ENCODE peak calls at places on chromosome X, in four cellular contexts. F is Peyer's patch, Z is HFFc6, K is astrocyte of the spinal cord. A is an unnamed sample.

GRCh38 chrX:47662144-47662657 is 3.2 kb upstream of the UXT start:
- DNase-seq in K (peak), Z (peak), F (no peak), A (no peak)

GRCh38 chrX:14029039-14029424 is 660 bp downstream of the GEMIN8 start:
- DNase-seq in K (no peak), Z (no peak), F (no peak), A (no peak)

GRCh38 chrX:28586291-28586690 is 955 bp upstream of the IL1RAPL1 start:
- DNase-seq in F (no peak), K (peak), Z (no peak), A (no peak)

GRCh38 chrX:40952855-40953254 is 132.4 kb upstream of the USP9X start:
- DNase-seq in F (no peak), Z (no peak), K (peak), A (no peak)

GRCh38 chrX:155896512-155896911 is 15.4 kb downstream of the VAMP7 start:
- DNase-seq in K (no peak), Z (no peak), F (no peak), A (no peak)

GRCh38 chrX:136130931-136131843 is 16.1 kb upstream of the FHL1 start:
- DNase-seq in K (peak), F (no peak), Z (peak), A (no peak)

GRCh38 chrX:11446951-11447350 is 153.7 kb downstream of the AMELX start:
- DNase-seq in Z (no peak), K (no peak), F (no peak), A (no peak)

GRCh38 chrX:1463581-1464281 is 11.0 kb upstream of the ASMTL start:
- DNase-seq in K (no peak), Z (no peak), F (no peak), A (no peak)

GRCh38 chrX:134679226-134679625 is 21.0 kb upstream of the PLAC1 start:
- DNase-seq in F (no peak), K (peak), Z (no peak), A (no peak)

GRCh38 chrX:20595928-20596550 is 329.3 kb upstream of the RPS6KA3 start:
- DNase-seq in K (no peak), Z (no peak), F (no peak), A (no peak)

GRCh38 chrX:48695925-48696300 is 621 bp upstream of the SUV39H1 start:
- DNase-seq in Z (no peak), F (no peak), K (no peak), A (no peak)

GRCh38 chrX:68681443-68681941 is 34.0 kb downstream of the STARD8 start:
- DNase-seq in K (peak), Z (peak), F (no peak), A (no peak)

GRCh38 chrX:68504237-68504636 is 5.4 kb downstream of the YIPF6 start:
- DNase-seq in F (no peak), K (peak), Z (peak), A (no peak)

GRCh38 chrX:12999422-12999821 is 24.5 kb downstream of the TMSB4X start:
- DNase-seq in F (no peak), Z (no peak), K (no peak), A (no peak)

GRCh38 chrX:30301977-30302376 is 7.2 kb downstream of the NR0B1 start:
- DNase-seq in K (peak), F (no peak), Z (no peak), A (no peak)

GRCh38 chrX:20177093-20177492 is 35.5 kb upstream of the EIF1AX start:
- DNase-seq in Z (no peak), K (no peak), F (no peak), A (no peak)

DNA sequence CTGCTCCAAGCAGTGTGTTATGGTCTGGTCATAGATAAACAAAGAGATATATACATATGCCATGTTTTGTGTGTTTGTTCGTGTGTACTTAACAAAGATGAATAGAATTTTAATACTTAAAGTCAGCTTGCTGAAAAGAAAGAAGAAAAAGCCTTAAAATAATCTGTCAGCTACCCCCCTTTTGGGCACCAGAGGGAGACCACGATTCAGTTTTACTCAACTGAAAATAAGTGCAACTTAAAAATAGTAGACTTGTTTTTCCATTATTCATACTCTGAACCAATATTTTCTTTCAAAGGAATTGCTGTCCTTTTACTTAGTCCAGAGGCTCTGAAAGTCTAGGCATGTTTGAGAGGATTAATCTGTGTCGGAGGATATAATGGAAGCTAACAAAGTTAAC is 181.7 kb upstream of the AGTR2 start:
- DNase-seq in K (no peak), Z (no peak), F (no peak), A (no peak)
- TF ChIP-seq CTCF in K (peak), Z (no peak), F (no peak), A (no peak)

GRCh38 chrX:118675966-118676349 is 51.4 kb upstream of the IL13RA1 start:
- DNase-seq in K (no peak), F (no peak), Z (no peak), A (no peak)
- TF ChIP-seq CTCF in K (no peak), F (no peak), Z (no peak), A (no peak)

DNA sequence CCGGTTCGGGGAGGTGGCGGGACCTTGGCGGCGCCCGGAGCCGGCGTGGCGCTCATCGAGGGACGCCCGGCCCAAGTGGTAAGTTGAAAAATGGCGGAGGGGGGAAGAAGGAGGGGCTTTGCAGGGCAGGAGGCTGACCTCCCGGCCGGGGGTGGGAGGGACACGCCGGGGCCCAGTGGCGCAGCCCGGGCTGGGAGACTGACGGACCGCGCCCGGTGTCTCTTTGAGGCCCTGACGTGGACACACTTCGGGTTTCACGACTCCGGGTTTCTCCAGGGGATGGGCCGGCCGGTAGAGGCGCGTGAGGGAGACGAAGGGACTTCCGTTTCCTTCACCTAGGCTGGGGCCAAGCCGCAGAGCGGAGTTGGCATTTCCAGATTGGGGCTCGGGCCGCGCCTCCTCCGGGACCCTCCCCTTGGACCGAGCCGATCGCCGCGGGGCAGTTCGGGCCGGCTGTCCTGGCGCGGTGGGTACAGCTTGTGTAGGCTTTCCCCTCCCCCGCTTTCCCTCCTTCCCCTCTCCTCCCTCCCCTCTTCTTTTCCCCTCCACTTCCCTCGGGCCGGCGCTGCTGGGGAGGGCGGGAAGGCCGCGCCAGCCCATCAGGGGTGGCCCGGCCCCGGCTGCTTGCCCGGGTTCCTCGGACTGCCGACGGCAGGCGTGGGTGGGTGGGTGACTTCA is at the start of gene XIAP:
- DNase-seq in K (peak), F (peak), Z (peak), A (peak)
- TF ChIP-seq CTCF in K (no peak), F (no peak), Z (no peak), A (no peak)

DNA sequence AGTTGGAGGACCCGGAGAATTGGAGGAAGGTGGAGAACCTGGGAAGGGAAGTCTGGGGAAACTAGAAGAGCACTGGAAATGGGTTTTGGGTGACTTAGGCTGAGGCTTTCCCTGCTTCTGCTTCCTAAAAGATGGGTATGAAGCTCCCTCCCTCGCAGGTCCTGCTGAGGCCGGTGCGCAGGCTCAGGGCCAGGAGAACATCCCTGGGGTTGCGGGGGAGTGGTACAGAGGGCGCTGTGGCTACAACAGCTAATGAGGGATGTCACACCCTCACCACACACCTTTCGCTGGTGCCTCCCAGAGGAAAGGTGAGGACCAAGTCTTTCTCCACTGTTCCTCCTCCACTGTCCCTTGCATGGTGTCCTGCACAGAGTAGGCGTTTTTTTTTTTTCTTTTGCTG is 15.8 kb downstream of the APLN start:
- DNase-seq in Z (no peak), F (no peak), K (no peak), A (no peak)
- TF ChIP-seq CTCF in Z (no peak), F (no peak), K (no peak), A (no peak)

DNA sequence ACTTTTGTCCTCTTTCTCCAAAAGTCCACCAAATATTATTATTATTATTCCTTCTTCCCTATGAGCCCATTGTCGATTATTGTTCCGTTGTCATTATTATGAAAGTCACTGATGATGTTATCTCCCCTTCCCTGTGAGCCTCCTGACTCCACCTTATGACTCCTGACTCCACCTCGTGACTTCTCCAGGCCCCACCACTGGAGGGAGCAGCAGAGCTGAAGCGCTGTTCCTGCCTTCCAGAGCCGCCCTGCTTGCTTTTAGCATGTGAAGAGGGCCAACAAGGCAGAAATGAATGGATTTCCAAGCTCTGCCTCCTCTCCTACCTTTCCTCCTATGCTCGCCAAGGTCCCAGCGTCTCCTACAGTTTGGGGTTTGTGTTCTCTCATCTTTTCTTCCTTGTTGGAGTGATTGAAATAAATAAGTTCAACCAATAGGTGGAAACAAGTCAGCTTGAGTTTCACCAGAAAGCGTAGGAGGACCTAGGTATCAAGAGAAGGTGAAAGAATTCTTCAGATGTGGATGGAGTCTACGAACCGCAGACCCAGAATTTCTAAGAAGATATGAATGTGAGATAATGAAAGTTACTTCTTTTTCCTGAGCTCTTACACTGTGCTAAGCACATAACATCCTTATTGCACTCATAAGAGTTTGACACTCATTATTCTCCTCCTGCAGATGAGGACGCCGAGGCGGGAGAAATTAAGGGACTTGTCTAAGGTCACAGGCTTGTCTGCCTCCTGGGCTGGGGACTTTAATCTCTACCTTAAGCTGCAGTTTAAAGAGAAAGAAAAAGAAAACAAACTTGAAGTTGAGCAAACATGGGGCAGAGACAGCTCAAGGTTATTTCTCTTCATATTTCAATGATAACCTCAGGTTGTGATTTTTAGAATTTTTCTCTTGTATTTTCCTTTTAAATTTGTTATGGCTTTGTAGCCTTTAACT is 26.1 kb downstream of the IGSF1 start:
- DNase-seq in Z (no peak), F (no peak), K (no peak), A (no peak)
- TF ChIP-seq CTCF in Z (no peak), F (no peak), K (peak), A (no peak)

DNA sequence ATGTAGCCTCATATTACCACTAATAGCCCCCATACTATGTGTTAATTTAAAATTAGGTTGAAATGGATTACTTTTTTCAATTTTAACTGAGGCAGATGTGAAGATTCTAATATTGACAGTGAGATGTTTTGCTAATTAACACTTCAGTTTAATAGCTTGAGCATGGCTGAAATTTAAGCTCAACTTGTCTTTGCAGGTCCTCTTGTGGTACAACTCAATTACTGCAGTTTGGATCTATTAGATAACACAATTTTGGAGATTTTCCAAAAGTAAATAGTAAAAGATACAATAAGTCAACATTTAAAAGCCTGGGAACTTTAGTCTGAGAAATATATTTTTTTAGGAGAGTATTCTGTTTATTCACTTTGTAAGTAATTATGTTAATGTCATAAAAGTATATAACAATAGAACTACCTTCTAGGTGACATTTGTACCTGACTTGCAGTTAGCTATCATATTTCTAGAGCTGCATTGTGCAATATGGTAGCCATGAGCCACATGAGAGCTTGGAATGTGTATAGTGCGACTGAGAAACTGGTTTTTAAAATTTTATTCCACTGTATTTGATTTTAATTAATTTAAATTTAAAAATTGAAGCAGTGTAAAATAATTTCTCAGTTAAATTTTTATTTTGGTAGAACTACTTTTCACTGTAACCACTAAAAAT is 73.1 kb upstream of the FMR1 start:
- DNase-seq in Z (no peak), K (no peak), F (no peak), A (no peak)
- TF ChIP-seq CTCF in Z (peak), K (peak), F (no peak), A (no peak)

GRCh38 chrX:108946531-108946930 is 210.2 kb upstream of the IRS4 start:
- DNase-seq in Z (no peak), K (no peak), F (no peak), A (no peak)
- TF ChIP-seq CTCF in Z (no peak), K (no peak), F (no peak), A (no peak)

DNA sequence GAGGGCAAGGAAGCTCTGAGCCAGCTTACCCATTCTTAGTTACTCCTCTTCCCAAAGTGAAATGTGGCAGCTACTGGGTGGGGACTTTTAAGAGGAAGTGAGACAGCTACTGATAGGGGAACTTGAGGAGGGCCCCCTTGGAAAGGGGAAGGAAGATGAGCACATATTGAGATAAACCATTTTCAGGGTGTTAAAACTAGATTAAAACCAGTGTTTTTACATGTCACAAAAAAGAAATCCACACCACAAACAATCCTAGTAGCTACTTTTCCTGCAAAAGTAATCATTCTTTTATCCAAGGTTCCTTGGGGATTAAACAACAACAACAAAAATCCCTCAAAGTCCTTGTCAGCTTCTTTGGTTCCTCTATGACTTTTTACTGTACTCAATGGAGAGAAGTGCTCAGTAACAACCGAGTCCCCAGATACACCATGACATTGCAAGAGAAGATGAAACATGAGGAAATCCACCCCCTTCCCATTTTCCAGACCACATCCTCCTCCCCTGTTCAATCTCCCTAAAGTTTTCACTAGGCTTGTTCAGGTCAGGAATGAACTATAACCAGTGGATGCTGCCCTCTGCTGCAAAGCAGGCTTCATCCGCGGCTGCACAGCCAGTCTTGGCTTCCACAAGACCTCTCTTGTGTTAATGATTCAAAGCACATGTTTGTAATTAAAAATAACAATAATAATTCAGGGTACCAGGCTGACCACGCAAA is 113.5 kb upstream of the TMEM164 start:
- DNase-seq in Z (peak), K (peak), F (no peak), A (no peak)
- TF ChIP-seq CTCF in Z (peak), K (peak), F (no peak), A (no peak)

GRCh38 chrX:153781428-153782047 is 697 bp downstream of the SRPK3 start:
- DNase-seq in K (no peak), F (no peak), Z (no peak), A (no peak)

GRCh38 chrX:153782871-153783270 is 2.0 kb downstream of the SRPK3 start:
- DNase-seq in F (no peak), K (no peak), Z (no peak), A (no peak)

GRCh38 chrX:153783378-153784013 is 2.7 kb downstream of the SRPK3 start:
- DNase-seq in Z (no peak), K (no peak), F (no peak), A (no peak)

GRCh38 chrX:153780678-153781427 is at the start of gene SRPK3:
- DNase-seq in Z (no peak), F (no peak), K (peak), A (no peak)

GRCh38 chrX:153782324-153782723 is 1.5 kb downstream of the SRPK3 start:
- DNase-seq in K (no peak), Z (no peak), F (no peak), A (no peak)
- TF ChIP-seq CTCF in K (peak), Z (no peak), F (no peak), A (no peak)

GRCh38 chrX:45518552-45518951 is 317.9 kb upstream of the DIPK2B start:
- DNase-seq in F (no peak), K (no peak), Z (no peak), A (no peak)

GRCh38 chrX:45513042-45513441 is 312.4 kb upstream of the DIPK2B start:
- DNase-seq in Z (no peak), K (no peak), F (no peak), A (no peak)

GRCh38 chrX:45517090-45517973 is 316.7 kb upstream of the DIPK2B start:
- DNase-seq in Z (peak), F (no peak), K (peak), A (no peak)

DNA sequence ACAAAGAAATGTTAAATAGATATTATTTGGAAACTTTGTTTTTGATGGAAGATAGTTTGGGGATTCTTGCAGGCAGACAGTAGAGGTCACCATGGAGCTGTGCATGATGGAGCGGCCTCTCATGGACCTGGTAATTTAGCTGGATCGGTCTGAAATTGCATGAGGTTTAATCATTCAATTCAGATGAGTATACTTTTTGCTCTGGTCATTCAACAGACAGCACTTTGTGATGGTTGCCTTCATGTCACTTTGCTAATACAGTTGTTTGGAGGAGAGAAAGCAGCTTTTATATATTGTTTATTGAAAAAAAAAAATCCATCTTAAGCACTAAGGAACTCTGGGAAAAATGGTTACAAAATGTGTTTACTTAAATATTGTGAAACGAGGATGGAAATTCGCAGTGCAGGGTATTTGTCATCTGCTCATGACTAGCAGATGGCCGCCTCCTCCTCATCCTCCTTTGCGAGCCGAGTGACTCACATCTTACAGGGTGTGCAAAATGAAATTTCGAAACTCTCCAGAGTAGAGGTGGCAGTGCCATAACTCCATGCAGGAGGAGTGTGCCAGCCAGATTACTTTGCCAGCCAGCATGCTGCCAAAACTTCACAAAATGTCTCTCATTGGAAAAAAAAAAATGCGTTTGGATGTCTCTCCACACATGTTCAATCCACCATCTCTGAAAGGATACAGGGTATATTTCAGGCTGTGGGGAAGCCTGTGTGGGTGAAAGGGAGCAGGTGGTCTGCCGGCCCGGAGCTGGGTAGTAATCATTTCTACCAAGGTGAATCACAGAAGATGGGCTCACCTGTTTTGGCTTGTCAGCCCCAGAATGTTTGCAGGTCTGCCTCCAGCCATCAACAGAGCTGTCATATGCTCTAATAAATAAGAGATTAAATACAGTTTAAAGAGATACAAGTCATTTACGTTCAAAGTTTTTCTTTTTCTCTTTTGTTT is 314.9 kb upstream of the DIPK2B start:
- DNase-seq in Z (peak), K (peak), F (no peak), A (peak)
- TF ChIP-seq CTCF in Z (peak), K (peak), F (no peak), A (peak)